ENCODE peak calls at places on chromosomes 11 and 22, in eight cellular contexts. T, A, X, P, M, C, F and G are unnamed samples.

GRCh38 chr11:28442113-28442512 is 333.9 kb downstream of the METTL15 start:
- DNase-seq in A (no peak), P (no peak), T (no peak), C (no peak), F (peak), M (no peak), X (no peak), G (no peak)

GRCh38 chr11:31419138-31419537 is 49.5 kb downstream of the DNAJC24 start:
- DNase-seq in C (no peak), M (peak), A (no peak), X (no peak), P (no peak), T (no peak), F (no peak), G (no peak)

GRCh38 chr11:31804439-31805036 is 6.6 kb downstream of the PAX6 start:
- DNase-seq in M (no peak), C (no peak), P (no peak), F (no peak), X (no peak), T (no peak), A (no peak), G (no peak)

GRCh38 chr11:29272019-29272654 is 744.7 kb downstream of the KCNA4 start:
- DNase-seq in X (no peak), M (no peak), C (no peak), F (peak), A (no peak), P (no peak), T (peak), G (no peak)

GRCh38 chr22:24555496-24556253 is at the start of gene SNRPD3:
- DNase-seq in P (peak), T (peak), F (peak), M (peak), C (peak), A (peak), X (peak), G (peak)

GRCh38 chr11:67406969-67407699 is 3.3 kb downstream of the TBC1D10C start:
- DNase-seq in X (no peak), T (no peak), F (no peak), P (no peak), M (no peak), C (no peak), A (peak), G (no peak)

GRCh38 chr22:27317156-27317555 is 484.4 kb downstream of the MN1 start:
- DNase-seq in P (no peak), X (no peak), C (no peak), M (no peak), T (peak), F (no peak), A (no peak), G (no peak)

GRCh38 chr11:45919806-45920530 is 2.3 kb upstream of the PEX16 start:
- DNase-seq in P (no peak), F (no peak), A (no peak), X (peak), M (no peak), T (no peak), C (peak), G (no peak)

GRCh38 chr11:28539239-28540025 is 431.2 kb downstream of the METTL15 start:
- DNase-seq in X (no peak), M (no peak), P (no peak), A (no peak), F (peak), T (no peak), C (no peak), G (no peak)

GRCh38 chr11:34356130-34356529 is 1.7 kb downstream of the ABTB2 start:
- DNase-seq in A (no peak), M (no peak), P (no peak), X (no peak), C (no peak), F (no peak), T (peak), G (no peak)